ENCODE peak calls at places on chromosomes 1 and 21, in four cellular contexts. One of them, this sample, is unnamed.

GRCh38 chr1:20379075-20379474 is 88.4 kb downstream of the VWA5B1 start:
- DNase-seq in left lung: no peak
- DNase-seq in MM.1S: no peak
- DNase-seq in stomach: no peak
- DNase-seq in this sample: no peak

GRCh38 chr21:43306911-43307676 is 119.8 kb downstream of the SIK1 start:
- DNase-seq in left lung: peak
- DNase-seq in MM.1S: peak
- DNase-seq in stomach: peak
- DNase-seq in this sample: no peak

GRCh38 chr1:27966402-27967105 is 6.8 kb downstream of the XKR8 start:
- DNase-seq in MM.1S: no peak
- DNase-seq in left lung: no peak
- DNase-seq in stomach: no peak
- DNase-seq in this sample: no peak

GRCh38 chr1:234602334-234603220 is 7.4 kb downstream of the IRF2BP2 start:
- DNase-seq in MM.1S: no peak
- DNase-seq in stomach: peak
- DNase-seq in left lung: no peak
- DNase-seq in this sample: peak

GRCh38 chr1:96845464-96845863 is 123.9 kb downstream of the PTBP2 start:
- DNase-seq in MM.1S: no peak
- DNase-seq in stomach: peak
- DNase-seq in left lung: no peak
- DNase-seq in this sample: peak

GRCh38 chr1:89125571-89126233 is at the start of gene GBP2:
- DNase-seq in MM.1S: peak
- DNase-seq in left lung: peak
- DNase-seq in stomach: no peak
- DNase-seq in this sample: peak

GRCh38 chr1:47696911-47697441 is 259.1 kb downstream of the FOXD2 start:
- DNase-seq in stomach: no peak
- DNase-seq in MM.1S: no peak
- DNase-seq in left lung: peak
- DNase-seq in this sample: no peak

GRCh38 chr1:182332256-182332655 is 59.3 kb downstream of the GLUL start:
- DNase-seq in MM.1S: no peak
- DNase-seq in stomach: no peak
- DNase-seq in left lung: no peak
- DNase-seq in this sample: no peak

GRCh38 chr1:97996880-97997279 is 76.0 kb upstream of the DPYD start:
- DNase-seq in MM.1S: no peak
- DNase-seq in stomach: no peak
- DNase-seq in left lung: no peak
- DNase-seq in this sample: no peak

GRCh38 chr1:210293191-210293607 is 35.5 kb upstream of the HHAT start:
- DNase-seq in MM.1S: no peak
- DNase-seq in stomach: peak
- DNase-seq in left lung: peak
- DNase-seq in this sample: no peak

GRCh38 chr1:26449868-26450267 is 17.7 kb downstream of the DHDDS start:
- DNase-seq in left lung: no peak
- DNase-seq in stomach: no peak
- DNase-seq in MM.1S: no peak
- DNase-seq in this sample: no peak

GRCh38 chr1:150813028-150813707 is 5.1 kb upstream of the CTSK start:
- DNase-seq in MM.1S: peak
- DNase-seq in left lung: peak
- DNase-seq in stomach: peak
- DNase-seq in this sample: no peak

GRCh38 chr1:151199860-151200581 is 1.7 kb downstream of the PIP5K1A start:
- DNase-seq in MM.1S: no peak
- DNase-seq in left lung: no peak
- DNase-seq in stomach: no peak
- DNase-seq in this sample: no peak

GRCh38 chr1:206012086-206012859 is 9.1 kb upstream of the RAB7B start:
- DNase-seq in left lung: peak
- DNase-seq in MM.1S: peak
- DNase-seq in stomach: peak
- DNase-seq in this sample: peak

GRCh38 chr21:39660191-39660590 is 47.5 kb downstream of the B3GALT5 start:
- DNase-seq in left lung: no peak
- DNase-seq in stomach: no peak
- DNase-seq in MM.1S: no peak
- DNase-seq in this sample: no peak

GRCh38 chr1:204446413-204447111 is 34.9 kb upstream of the PPP1R15B start:
- DNase-seq in MM.1S: peak
- DNase-seq in stomach: peak
- DNase-seq in left lung: peak
- DNase-seq in this sample: peak

GRCh38 chr1:51897699-51898031 is 19.1 kb upstream of the NRDC start:
- DNase-seq in left lung: no peak
- DNase-seq in stomach: no peak
- DNase-seq in MM.1S: no peak
- DNase-seq in this sample: no peak

GRCh38 chr1:233738396-233738795 is 124.5 kb downstream of the KCNK1 start:
- DNase-seq in MM.1S: no peak
- DNase-seq in left lung: no peak
- DNase-seq in stomach: no peak
- DNase-seq in this sample: no peak

GRCh38 chr1:195908121-195908520 is 700.1 kb downstream of the KCNT2 start:
- DNase-seq in MM.1S: no peak
- DNase-seq in left lung: no peak
- DNase-seq in stomach: no peak
- DNase-seq in this sample: no peak

GRCh38 chr1:34822202-34822601 is 29.4 kb downstream of the GJA4 start:
- DNase-seq in MM.1S: no peak
- DNase-seq in stomach: no peak
- DNase-seq in left lung: no peak
- DNase-seq in this sample: no peak

GRCh38 chr21:39934895-39935294 is 67.7 kb downstream of the PCP4 start:
- DNase-seq in stomach: no peak
- DNase-seq in left lung: no peak
- DNase-seq in MM.1S: peak
- DNase-seq in this sample: no peak

GRCh38 chr1:97277891-97278662 is 556.5 kb downstream of the PTBP2 start:
- DNase-seq in stomach: no peak
- DNase-seq in MM.1S: no peak
- DNase-seq in left lung: no peak
- DNase-seq in this sample: no peak

GRCh38 chr1:47791879-47792608 is 205.1 kb downstream of the TRABD2B start:
- DNase-seq in stomach: no peak
- DNase-seq in left lung: no peak
- DNase-seq in MM.1S: no peak
- DNase-seq in this sample: no peak

GRCh38 chr1:167612986-167613385 is 17.0 kb upstream of the RCSD1 start:
- DNase-seq in MM.1S: no peak
- DNase-seq in left lung: no peak
- DNase-seq in stomach: no peak
- DNase-seq in this sample: no peak

GRCh38 chr1:56967900-56968832 is 2.4 kb upstream of the C8B start:
- DNase-seq in stomach: peak
- DNase-seq in left lung: no peak
- DNase-seq in MM.1S: no peak
- DNase-seq in this sample: no peak

GRCh38 chr1:211737115-211738035 is 62.0 kb upstream of the NEK2 start:
- DNase-seq in MM.1S: no peak
- DNase-seq in left lung: no peak
- DNase-seq in stomach: no peak
- DNase-seq in this sample: no peak

GRCh38 chr1:205568469-205569361 is 63.1 kb downstream of the ELK4 start:
- DNase-seq in left lung: no peak
- DNase-seq in MM.1S: no peak
- DNase-seq in stomach: peak
- DNase-seq in this sample: peak

GRCh38 chr1:78718566-78718965 is 68.9 kb downstream of the IFI44 start:
- DNase-seq in stomach: no peak
- DNase-seq in left lung: no peak
- DNase-seq in MM.1S: no peak
- DNase-seq in this sample: no peak

GRCh38 chr21:32993894-32994293 is 31.8 kb upstream of the OLIG2 start:
- DNase-seq in left lung: no peak
- DNase-seq in MM.1S: peak
- DNase-seq in stomach: no peak
- DNase-seq in this sample: no peak

GRCh38 chr21:32991299-32991850 is 34.4 kb upstream of the OLIG2 start:
- DNase-seq in MM.1S: no peak
- DNase-seq in left lung: no peak
- DNase-seq in stomach: no peak
- DNase-seq in this sample: no peak

GRCh38 chr21:32990666-32991065 is 35.1 kb upstream of the OLIG2 start:
- DNase-seq in MM.1S: no peak
- DNase-seq in left lung: no peak
- DNase-seq in stomach: no peak
- DNase-seq in this sample: no peak

DNA sequence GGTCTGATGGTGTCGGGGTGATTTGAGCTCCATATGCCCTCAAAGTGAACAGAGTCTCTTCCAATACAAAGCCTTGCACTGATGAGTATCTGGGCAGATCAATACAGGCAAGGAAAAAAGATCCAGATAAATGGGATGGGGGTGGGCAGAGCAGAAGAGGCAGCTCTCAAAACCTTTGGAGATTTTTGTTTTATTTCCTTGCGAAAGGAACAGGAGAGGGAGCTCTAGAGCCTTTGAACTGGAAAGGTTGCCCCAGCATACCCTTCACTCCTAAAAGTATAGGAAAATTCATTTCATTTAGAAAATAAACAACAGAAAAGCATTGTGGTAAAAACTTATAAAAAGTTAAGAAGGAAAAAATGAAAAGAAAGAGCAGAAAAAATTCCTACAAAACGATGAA is 31.4 kb upstream of the OLIG2 start:
- DNase-seq in stomach: no peak
- DNase-seq in MM.1S: peak
- DNase-seq in left lung: no peak
- DNase-seq in this sample: peak
- TF ChIP-seq CTCF in stomach: no peak
- TF ChIP-seq CTCF in MM.1S: peak
- TF ChIP-seq CTCF in left lung: no peak
- TF ChIP-seq CTCF in this sample: peak

DNA sequence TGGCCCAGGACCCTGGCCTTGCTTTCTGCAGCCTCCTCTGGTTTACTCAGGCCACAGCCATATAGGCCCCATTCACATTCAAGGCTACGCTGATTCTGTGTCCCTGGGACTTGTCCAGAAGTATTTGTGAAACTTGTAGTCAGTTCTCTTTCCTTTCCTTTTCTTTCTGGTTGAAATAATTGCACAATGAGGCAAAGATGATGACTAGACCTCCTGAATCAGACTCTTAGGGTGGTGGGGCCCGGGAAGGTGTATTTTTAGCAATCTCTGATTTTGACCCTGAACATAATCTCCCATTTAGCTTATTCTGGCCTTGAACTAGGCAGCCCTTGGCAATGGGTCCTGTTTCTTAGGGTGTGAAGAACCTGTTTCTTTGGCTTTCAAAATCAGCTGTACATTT is 39.9 kb downstream of the STUM start:
- DNase-seq in stomach: no peak
- DNase-seq in MM.1S: no peak
- DNase-seq in left lung: no peak
- DNase-seq in this sample: no peak
- TF ChIP-seq CTCF in stomach: no peak
- TF ChIP-seq CTCF in MM.1S: no peak
- TF ChIP-seq CTCF in left lung: no peak
- TF ChIP-seq CTCF in this sample: no peak

DNA sequence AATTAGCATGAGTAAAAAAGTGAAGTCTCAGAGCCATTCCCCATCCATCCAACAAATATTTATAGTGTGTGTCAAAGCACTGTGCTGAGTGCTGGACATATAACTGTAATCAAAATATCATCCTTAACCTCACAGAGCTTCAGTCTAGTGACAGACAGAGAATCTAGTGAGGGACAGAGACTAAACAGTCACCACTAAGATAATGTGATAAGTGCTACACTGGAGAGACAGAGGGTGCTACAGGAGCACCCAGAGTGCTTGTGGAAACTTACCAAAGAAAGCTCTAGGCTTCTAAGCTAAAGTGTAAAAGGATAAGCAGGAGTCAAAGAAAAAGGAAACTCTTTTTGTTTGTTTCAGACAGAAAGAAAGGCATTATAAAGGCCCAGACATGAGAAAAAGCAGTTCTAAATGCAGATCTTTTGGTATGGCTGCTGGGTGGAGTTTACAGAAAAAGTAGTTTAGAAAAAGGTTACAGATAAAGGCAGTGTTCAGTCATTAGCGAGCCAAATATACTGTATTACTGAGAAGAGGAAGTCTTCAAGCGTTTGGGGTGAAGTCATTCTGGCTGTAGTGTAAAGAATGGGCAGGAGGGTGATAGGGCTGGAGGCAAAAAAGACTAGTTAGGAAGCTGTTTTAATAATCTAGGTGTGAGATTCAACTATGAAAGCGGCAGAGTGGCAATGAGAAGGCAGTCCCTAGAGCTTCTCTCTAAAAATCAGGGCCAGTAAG is 83.8 kb downstream of the SCMH1 start:
- DNase-seq in MM.1S: no peak
- DNase-seq in left lung: no peak
- DNase-seq in stomach: no peak
- DNase-seq in this sample: no peak
- TF ChIP-seq CTCF in MM.1S: no peak
- TF ChIP-seq CTCF in left lung: no peak
- TF ChIP-seq CTCF in stomach: no peak
- TF ChIP-seq CTCF in this sample: no peak

DNA sequence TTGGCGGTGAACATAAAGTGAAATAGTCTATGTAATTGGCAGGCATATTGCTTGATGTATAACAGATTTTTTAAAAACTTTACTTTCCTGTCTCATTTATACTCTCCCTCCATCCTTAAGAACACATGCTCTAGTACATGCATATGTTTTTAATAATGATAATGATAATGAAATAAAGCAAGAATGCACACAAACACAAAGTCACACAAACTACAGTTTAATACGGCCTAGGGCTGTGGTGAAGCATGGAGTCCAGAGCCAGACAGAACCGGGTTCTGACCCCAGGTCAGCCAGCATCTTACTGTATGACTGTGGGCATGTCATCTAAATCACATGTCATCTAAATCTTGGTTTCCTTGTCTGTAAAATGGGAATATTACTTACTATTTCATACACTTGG is 324.9 kb upstream of the NFIA start:
- DNase-seq in MM.1S: no peak
- DNase-seq in stomach: no peak
- DNase-seq in left lung: no peak
- DNase-seq in this sample: no peak
- TF ChIP-seq CTCF in MM.1S: no peak
- TF ChIP-seq CTCF in stomach: no peak
- TF ChIP-seq CTCF in left lung: no peak
- TF ChIP-seq CTCF in this sample: no peak